ENCODE peak calls at places on chromosome 11, in seven cellular contexts. One of them, this sample, is unnamed.

GRCh38 chr11:35347921-35348331 is 71.4 kb downstream of the SLC1A2 start:
- DNase-seq in CD14-positive monocyte: no peak
- DNase-seq in HFFc6: peak
- DNase-seq in AG04449: peak
- DNase-seq in WERI-Rb-1: no peak
- DNase-seq in Caco-2: no peak
- DNase-seq in D721Med: no peak
- DNase-seq in this sample: no peak

GRCh38 chr11:69427337-69427736 is 54.1 kb upstream of the LINC01488 start:
- DNase-seq in CD14-positive monocyte: no peak
- DNase-seq in HFFc6: no peak
- DNase-seq in AG04449: no peak
- DNase-seq in WERI-Rb-1: no peak
- DNase-seq in Caco-2: peak
- DNase-seq in D721Med: no peak
- DNase-seq in this sample: no peak

GRCh38 chr11:66314561-66315497 is 2.0 kb downstream of the CD248 start:
- DNase-seq in CD14-positive monocyte: no peak
- DNase-seq in HFFc6: no peak
- DNase-seq in AG04449: no peak
- DNase-seq in WERI-Rb-1: no peak
- DNase-seq in Caco-2: no peak
- DNase-seq in D721Med: no peak
- DNase-seq in this sample: no peak

GRCh38 chr11:111528557-111528956 is 12.0 kb upstream of the LAYN start:
- DNase-seq in CD14-positive monocyte: no peak
- DNase-seq in HFFc6: no peak
- DNase-seq in AG04449: no peak
- DNase-seq in WERI-Rb-1: no peak
- DNase-seq in Caco-2: no peak
- DNase-seq in D721Med: no peak
- DNase-seq in this sample: no peak

GRCh38 chr11:61578819-61579218 is 2.1 kb downstream of the SYT7 start:
- DNase-seq in CD14-positive monocyte: no peak
- DNase-seq in HFFc6: no peak
- DNase-seq in AG04449: no peak
- DNase-seq in WERI-Rb-1: no peak
- DNase-seq in Caco-2: no peak
- DNase-seq in D721Med: no peak
- DNase-seq in this sample: no peak

GRCh38 chr11:75762885-75763284 is 5.7 kb upstream of the DGAT2 start:
- DNase-seq in CD14-positive monocyte: no peak
- DNase-seq in HFFc6: no peak
- DNase-seq in AG04449: no peak
- DNase-seq in WERI-Rb-1: no peak
- DNase-seq in Caco-2: peak
- DNase-seq in D721Med: no peak
- DNase-seq in this sample: no peak

GRCh38 chr11:111081021-111081511 is 164.5 kb upstream of the POU2AF2 start:
- DNase-seq in CD14-positive monocyte: no peak
- DNase-seq in HFFc6: no peak
- DNase-seq in AG04449: no peak
- DNase-seq in WERI-Rb-1: no peak
- DNase-seq in Caco-2: no peak
- DNase-seq in D721Med: no peak
- DNase-seq in this sample: no peak

GRCh38 chr11:121366038-121366437 is 73.5 kb downstream of the SC5D start:
- DNase-seq in CD14-positive monocyte: no peak
- DNase-seq in HFFc6: no peak
- DNase-seq in AG04449: no peak
- DNase-seq in WERI-Rb-1: no peak
- DNase-seq in Caco-2: no peak
- DNase-seq in D721Med: no peak
- DNase-seq in this sample: no peak

GRCh38 chr11:110093407-110094297 is 460 bp downstream of the ZC3H12C start:
- DNase-seq in CD14-positive monocyte: no peak
- DNase-seq in HFFc6: peak
- DNase-seq in AG04449: no peak
- DNase-seq in WERI-Rb-1: peak
- DNase-seq in Caco-2: peak
- DNase-seq in D721Med: no peak
- DNase-seq in this sample: peak

GRCh38 chr11:114307524-114308203 is 11.5 kb downstream of the NNMT start:
- DNase-seq in CD14-positive monocyte: no peak
- DNase-seq in HFFc6: peak
- DNase-seq in AG04449: peak
- DNase-seq in WERI-Rb-1: no peak
- DNase-seq in Caco-2: no peak
- DNase-seq in D721Med: no peak
- DNase-seq in this sample: no peak

GRCh38 chr11:2737876-2738275 is 38.1 kb upstream of the KCNQ1OT1 start:
- DNase-seq in CD14-positive monocyte: no peak
- DNase-seq in HFFc6: no peak
- DNase-seq in AG04449: no peak
- DNase-seq in WERI-Rb-1: no peak
- DNase-seq in Caco-2: no peak
- DNase-seq in D721Med: no peak
- DNase-seq in this sample: no peak

GRCh38 chr11:85086511-85087284 is 540.4 kb downstream of the DLG2 start:
- DNase-seq in CD14-positive monocyte: no peak
- DNase-seq in HFFc6: no peak
- DNase-seq in AG04449: no peak
- DNase-seq in WERI-Rb-1: no peak
- DNase-seq in Caco-2: no peak
- DNase-seq in D721Med: no peak
- DNase-seq in this sample: no peak

GRCh38 chr11:19382131-19382611 is 141.4 kb upstream of the E2F8 start:
- DNase-seq in CD14-positive monocyte: no peak
- DNase-seq in HFFc6: no peak
- DNase-seq in AG04449: no peak
- DNase-seq in WERI-Rb-1: no peak
- DNase-seq in Caco-2: no peak
- DNase-seq in D721Med: no peak
- DNase-seq in this sample: no peak

GRCh38 chr11:125401235-125401634 is 94.8 kb downstream of the FEZ1 start:
- DNase-seq in CD14-positive monocyte: no peak
- DNase-seq in HFFc6: no peak
- DNase-seq in AG04449: no peak
- DNase-seq in WERI-Rb-1: peak
- DNase-seq in Caco-2: no peak
- DNase-seq in D721Med: no peak
- DNase-seq in this sample: no peak

GRCh38 chr11:63882555-63883242 is 34.3 kb downstream of the RCOR2 start:
- DNase-seq in CD14-positive monocyte: peak
- DNase-seq in HFFc6: no peak
- DNase-seq in AG04449: no peak
- DNase-seq in WERI-Rb-1: no peak
- DNase-seq in Caco-2: no peak
- DNase-seq in D721Med: no peak
- DNase-seq in this sample: peak

GRCh38 chr11:134639586-134640330 is 227.7 kb upstream of the B3GAT1 start:
- DNase-seq in CD14-positive monocyte: no peak
- DNase-seq in HFFc6: no peak
- DNase-seq in AG04449: no peak
- DNase-seq in WERI-Rb-1: peak
- DNase-seq in Caco-2: peak
- DNase-seq in D721Med: no peak
- DNase-seq in this sample: no peak

DNA sequence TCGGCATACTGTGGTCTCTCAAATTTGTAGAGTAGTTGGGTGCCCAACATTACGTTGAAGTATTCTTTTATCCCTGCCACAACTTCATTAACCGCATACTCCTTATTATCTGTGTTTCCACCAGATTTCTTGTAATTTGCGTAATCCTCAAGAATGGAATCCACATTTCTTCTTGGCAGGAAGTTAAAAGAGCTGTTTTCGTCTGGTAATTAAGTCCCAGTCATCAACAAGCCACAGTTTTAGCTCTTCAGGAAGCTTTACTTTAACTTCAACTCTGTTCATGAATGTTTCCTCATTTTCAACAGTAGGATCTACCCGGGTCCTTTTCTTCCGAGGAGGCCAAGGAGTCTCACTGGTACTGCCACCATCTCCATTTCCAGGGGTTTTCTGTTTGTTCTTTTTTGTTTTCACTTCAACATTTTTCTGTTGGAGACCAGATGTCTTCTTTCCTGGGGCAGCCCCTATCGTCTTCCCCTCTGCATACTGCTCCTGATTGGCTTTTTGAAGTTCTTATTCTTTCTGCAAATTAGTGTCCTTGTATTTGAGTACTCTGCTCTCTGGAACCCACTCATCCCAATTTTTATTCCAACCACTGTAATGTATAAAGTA is 30.3 kb downstream of the PDE3B start:
- DNase-seq in CD14-positive monocyte: no peak
- DNase-seq in HFFc6: no peak
- DNase-seq in AG04449: no peak
- DNase-seq in WERI-Rb-1: no peak
- DNase-seq in Caco-2: no peak
- DNase-seq in D721Med: no peak
- DNase-seq in this sample: no peak
- TF ChIP-seq CTCF in CD14-positive monocyte: no peak
- TF ChIP-seq CTCF in HFFc6: no peak
- TF ChIP-seq CTCF in AG04449: no peak
- TF ChIP-seq CTCF in WERI-Rb-1: no peak
- TF ChIP-seq CTCF in Caco-2: no peak
- TF ChIP-seq CTCF in D721Med: no peak
- TF ChIP-seq CTCF in this sample: no peak

GRCh38 chr11:11163669-11164377 is 189.2 kb downstream of the CSNK2A3 start:
- DNase-seq in CD14-positive monocyte: no peak
- DNase-seq in HFFc6: no peak
- DNase-seq in AG04449: no peak
- DNase-seq in WERI-Rb-1: no peak
- DNase-seq in Caco-2: no peak
- DNase-seq in D721Med: no peak
- DNase-seq in this sample: no peak

GRCh38 chr11:11167806-11168205 is 185.2 kb downstream of the CSNK2A3 start:
- DNase-seq in CD14-positive monocyte: no peak
- DNase-seq in HFFc6: no peak
- DNase-seq in AG04449: no peak
- DNase-seq in WERI-Rb-1: no peak
- DNase-seq in Caco-2: no peak
- DNase-seq in D721Med: no peak
- DNase-seq in this sample: no peak

GRCh38 chr11:11163256-11163655 is 189.8 kb downstream of the CSNK2A3 start:
- DNase-seq in CD14-positive monocyte: no peak
- DNase-seq in HFFc6: no peak
- DNase-seq in AG04449: no peak
- DNase-seq in WERI-Rb-1: peak
- DNase-seq in Caco-2: peak
- DNase-seq in D721Med: no peak
- DNase-seq in this sample: no peak
- TF ChIP-seq CTCF in CD14-positive monocyte: no peak
- TF ChIP-seq CTCF in HFFc6: peak
- TF ChIP-seq CTCF in AG04449: peak
- TF ChIP-seq CTCF in WERI-Rb-1: peak
- TF ChIP-seq CTCF in Caco-2: peak
- TF ChIP-seq CTCF in D721Med: no peak
- TF ChIP-seq CTCF in this sample: peak

GRCh38 chr11:12786450-12786849 is 112.2 kb downstream of the TEAD1 start:
- DNase-seq in CD14-positive monocyte: no peak
- DNase-seq in HFFc6: no peak
- DNase-seq in AG04449: no peak
- DNase-seq in WERI-Rb-1: no peak
- DNase-seq in Caco-2: no peak
- DNase-seq in D721Med: no peak
- DNase-seq in this sample: no peak

GRCh38 chr11:12787847-12788246 is 113.6 kb downstream of the TEAD1 start:
- DNase-seq in CD14-positive monocyte: no peak
- DNase-seq in HFFc6: peak
- DNase-seq in AG04449: no peak
- DNase-seq in WERI-Rb-1: no peak
- DNase-seq in Caco-2: no peak
- DNase-seq in D721Med: no peak
- DNase-seq in this sample: no peak

GRCh38 chr11:12784987-12785386 is 110.8 kb downstream of the TEAD1 start:
- DNase-seq in CD14-positive monocyte: no peak
- DNase-seq in HFFc6: no peak
- DNase-seq in AG04449: no peak
- DNase-seq in WERI-Rb-1: no peak
- DNase-seq in Caco-2: no peak
- DNase-seq in D721Med: no peak
- DNase-seq in this sample: no peak

GRCh38 chr11:12785901-12786300 is 111.7 kb downstream of the TEAD1 start:
- DNase-seq in CD14-positive monocyte: no peak
- DNase-seq in HFFc6: no peak
- DNase-seq in AG04449: no peak
- DNase-seq in WERI-Rb-1: peak
- DNase-seq in Caco-2: no peak
- DNase-seq in D721Med: no peak
- DNase-seq in this sample: no peak

GRCh38 chr11:12786891-12787290 is 112.7 kb downstream of the TEAD1 start:
- DNase-seq in CD14-positive monocyte: no peak
- DNase-seq in HFFc6: no peak
- DNase-seq in AG04449: no peak
- DNase-seq in WERI-Rb-1: peak
- DNase-seq in Caco-2: no peak
- DNase-seq in D721Med: peak
- DNase-seq in this sample: no peak
- TF ChIP-seq CTCF in CD14-positive monocyte: no peak
- TF ChIP-seq CTCF in HFFc6: no peak
- TF ChIP-seq CTCF in AG04449: no peak
- TF ChIP-seq CTCF in WERI-Rb-1: no peak
- TF ChIP-seq CTCF in Caco-2: no peak
- TF ChIP-seq CTCF in D721Med: no peak
- TF ChIP-seq CTCF in this sample: no peak

DNA sequence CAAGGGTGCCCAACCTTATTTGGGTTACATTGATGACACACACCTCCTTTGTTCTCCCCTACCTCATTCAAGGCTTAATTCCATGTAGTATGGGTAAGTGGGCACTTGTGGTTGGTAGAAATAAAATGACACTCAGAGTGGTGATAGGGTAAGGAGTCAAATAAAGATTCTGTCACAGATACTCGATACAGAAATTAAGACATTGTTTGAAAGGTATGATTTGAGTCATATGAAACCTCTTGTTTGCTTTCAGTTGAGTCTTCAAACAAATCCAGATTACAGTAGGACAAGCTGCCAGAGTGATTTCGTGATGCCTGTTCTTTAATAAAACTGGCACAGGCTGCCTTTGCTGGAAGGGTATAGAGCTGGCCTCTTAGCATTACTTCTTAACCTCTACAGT is 182.4 kb downstream of the SPON1 start:
- DNase-seq in CD14-positive monocyte: no peak
- DNase-seq in HFFc6: no peak
- DNase-seq in AG04449: no peak
- DNase-seq in WERI-Rb-1: no peak
- DNase-seq in Caco-2: no peak
- DNase-seq in D721Med: no peak
- DNase-seq in this sample: no peak
- TF ChIP-seq CTCF in CD14-positive monocyte: no peak
- TF ChIP-seq CTCF in HFFc6: no peak
- TF ChIP-seq CTCF in AG04449: no peak
- TF ChIP-seq CTCF in WERI-Rb-1: no peak
- TF ChIP-seq CTCF in Caco-2: no peak
- TF ChIP-seq CTCF in D721Med: no peak
- TF ChIP-seq CTCF in this sample: no peak

GRCh38 chr11:11841605-11842425 is at the start of gene USP47:
- DNase-seq in CD14-positive monocyte: peak
- DNase-seq in HFFc6: peak
- DNase-seq in AG04449: no peak
- DNase-seq in WERI-Rb-1: peak
- DNase-seq in Caco-2: peak
- DNase-seq in D721Med: peak
- DNase-seq in this sample: peak
- TF ChIP-seq CTCF in CD14-positive monocyte: peak
- TF ChIP-seq CTCF in HFFc6: peak
- TF ChIP-seq CTCF in AG04449: peak
- TF ChIP-seq CTCF in WERI-Rb-1: peak
- TF ChIP-seq CTCF in Caco-2: no peak
- TF ChIP-seq CTCF in D721Med: peak
- TF ChIP-seq CTCF in this sample: peak

This sample was measured in glutamatergic neuron.